ENCODE peak calls at places on chromosomes 4 and X, in nine cellular contexts. K, R, D, Q, Y, T, E, X and U are unnamed samples.

GRCh38 chrX:56728752-56729151 is 291 bp upstream of the NBDY start:
- DNase-seq in T (no peak), K (no peak), R (peak), Y (peak), X (no peak), Q (no peak), E (no peak), D (peak), U (no peak)

GRCh38 chr4:106530034-106530361 is 161.4 kb upstream of the GIMD1 start:
- DNase-seq in E (no peak), T (no peak), R (no peak), D (no peak), Q (no peak), Y (no peak), K (no peak), X (no peak), U (no peak)

GRCh38 chr4:30832652-30833051 is 112.5 kb downstream of the PCDH7 start:
- DNase-seq in K (no peak), X (no peak), T (no peak), E (no peak), Q (no peak), Y (no peak), D (no peak), R (no peak), U (no peak)

GRCh38 chrX:132480581-132481203 is 8.1 kb downstream of the MBNL3 start:
- DNase-seq in R (peak), K (peak), X (no peak), Y (peak), E (no peak), Q (peak), T (no peak), D (peak), U (peak)

GRCh38 chr4:97330915-97331314 is 812.4 kb downstream of the STPG2 start:
- DNase-seq in E (no peak), Q (no peak), K (no peak), T (no peak), Y (no peak), X (no peak), R (no peak), D (no peak), U (no peak)

GRCh38 chrX:80266979-80267378 is 153.3 kb upstream of the TENT5D start:
- DNase-seq in E (no peak), D (no peak), R (no peak), T (no peak), X (no peak), K (no peak), Q (no peak), Y (no peak), U (no peak)

GRCh38 chrX:154545673-154546274 is 872 bp downstream of the G6PD start:
- DNase-seq in E (no peak), X (no peak), D (no peak), R (no peak), Y (no peak), Q (no peak), T (no peak), K (no peak), U (no peak)

GRCh38 chr4:182427530-182427929 is 184.3 kb downstream of the TENM3 start:
- DNase-seq in T (no peak), Q (no peak), D (no peak), K (no peak), E (no peak), X (no peak), Y (peak), R (no peak), U (no peak)

GRCh38 chrX:17798921-17799320 is 61.6 kb downstream of the SCML1 start:
- DNase-seq in E (no peak), T (no peak), Q (no peak), R (no peak), K (no peak), Y (no peak), D (no peak), X (no peak), U (no peak)

GRCh38 chr4:188603646-188604045 is 464.4 kb downstream of the TRIML1 start:
- DNase-seq in D (no peak), T (no peak), X (no peak), Q (no peak), R (no peak), K (no peak), Y (peak), E (no peak), U (no peak)

GRCh38 chr4:154616731-154617130 is 4.3 kb upstream of the FGG start:
- DNase-seq in Q (no peak), K (no peak), X (no peak), D (no peak), Y (no peak), R (no peak), T (no peak), E (no peak), U (no peak)

GRCh38 chrX:15202458-15203177 is 67.3 kb downstream of the ASB9 start:
- DNase-seq in X (no peak), T (no peak), D (no peak), Q (no peak), K (no peak), Y (no peak), R (no peak), E (no peak), U (no peak)

GRCh38 chr4:99301376-99302164 is 10.8 kb upstream of the ADH1A start:
- DNase-seq in X (no peak), E (peak), Y (peak), D (no peak), R (no peak), K (no peak), Q (no peak), T (no peak), U (no peak)

GRCh38 chrX:51608071-51608470 is 10.6 kb downstream of the CENPVL3 start:
- DNase-seq in X (no peak), R (no peak), E (no peak), D (no peak), Y (peak), T (no peak), Q (no peak), K (no peak), U (no peak)

GRCh38 chrX:154046262-154046771 is 26.6 kb upstream of the IRAK1 start:
- DNase-seq in D (peak), X (no peak), T (no peak), Q (no peak), R (no peak), Y (peak), K (no peak), E (no peak), U (no peak)

GRCh38 chr4:78599931-78600375 is 48.4 kb downstream of the ANXA3 start:
- DNase-seq in R (no peak), K (no peak), D (peak), T (no peak), Q (no peak), E (no peak), X (no peak), Y (no peak), U (no peak)

GRCh38 chrX:34559325-34559724 is 97.8 kb downstream of the TMEM47 start:
- DNase-seq in T (peak), E (no peak), R (no peak), K (no peak), D (no peak), Y (peak), X (peak), Q (no peak), U (no peak)

GRCh38 chr4:1366371-1367229 is 19.6 kb downstream of the UVSSA start:
- DNase-seq in T (no peak), Q (no peak), D (no peak), X (no peak), E (peak), K (peak), R (no peak), Y (no peak), U (no peak)

GRCh38 chrX:31836479-31836878 is 764.6 kb upstream of the FTHL17 start:
- DNase-seq in Y (no peak), K (no peak), D (no peak), E (no peak), Q (no peak), R (no peak), X (no peak), T (no peak), U (no peak)

GRCh38 chr4:125664091-125664767 is 349.5 kb downstream of the FAT4 start:
- DNase-seq in Y (no peak), R (no peak), T (peak), Q (no peak), D (no peak), E (no peak), X (no peak), K (no peak), U (no peak)

GRCh38 chr4:84955168-84955567 is 11.3 kb downstream of the WDFY3 start:
- DNase-seq in T (no peak), Y (no peak), X (no peak), Q (no peak), D (no peak), K (no peak), R (no peak), E (no peak), U (no peak)

GRCh38 chr4:122453384-122454000 is 3.0 kb downstream of the IL2 start:
- DNase-seq in E (no peak), D (no peak), K (no peak), Y (no peak), Q (no peak), T (no peak), X (no peak), R (no peak), U (no peak)

GRCh38 chrX:69282893-69283690 is 117.8 kb upstream of the PJA1 start:
- DNase-seq in T (no peak), K (no peak), E (no peak), X (no peak), R (no peak), Y (no peak), Q (no peak), D (no peak), U (no peak)

GRCh38 chr4:7822858-7823257 is 116.8 kb downstream of the AFAP1 start:
- DNase-seq in Y (no peak), X (no peak), R (no peak), E (no peak), K (no peak), T (no peak), Q (no peak), D (peak), U (no peak)

GRCh38 chr4:130712038-130712437 is 1616.1 kb downstream of the C4orf33 start:
- DNase-seq in Q (no peak), T (no peak), D (no peak), R (no peak), E (no peak), X (peak), K (no peak), Y (no peak), U (no peak)

DNA sequence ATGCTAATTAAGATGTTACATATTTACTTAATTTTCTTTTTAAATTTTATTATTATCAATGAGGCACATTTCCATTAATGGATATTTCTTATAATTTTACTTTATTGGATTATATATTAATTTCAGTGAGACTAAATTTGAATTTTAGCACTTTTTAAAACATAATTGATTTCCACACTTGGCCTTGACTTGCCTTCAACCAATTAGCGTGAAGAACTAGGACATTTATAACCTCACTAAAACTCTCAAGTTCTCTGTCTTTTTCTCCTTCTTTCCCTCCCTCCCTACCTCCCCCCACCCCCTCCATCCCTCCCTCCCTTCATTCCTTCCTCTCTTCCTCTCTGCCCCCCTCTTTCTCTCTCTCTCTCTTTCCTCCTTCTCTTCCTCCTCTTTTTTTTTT is 1618.1 kb downstream of the C4orf33 start:
- DNase-seq in T (no peak), Q (no peak), K (no peak), D (no peak), R (no peak), E (no peak), X (no peak), Y (no peak), U (no peak)
- H3K27ac ChIP-seq in T (no peak), Q (no peak), K (no peak), D (no peak), R (no peak), E (no peak), X (no peak), Y (no peak), U (no peak)

GRCh38 chr4:15777697-15778096 is 431 bp upstream of the CD38 start:
- DNase-seq in R (no peak), X (no peak), E (no peak), Q (no peak), K (no peak), D (no peak), T (no peak), Y (no peak), U (no peak)
- H3K27ac ChIP-seq in R (no peak), X (no peak), E (no peak), Q (peak), K (no peak), D (peak), T (no peak), Y (no peak), U (no peak)

GRCh38 chr4:130542953-130543352 is 1447.0 kb downstream of the C4orf33 start:
- DNase-seq in K (no peak), D (no peak), Q (no peak), Y (no peak), E (no peak), X (no peak), T (no peak), R (no peak), U (no peak)

GRCh38 chr4:130545171-130545570 is 1449.2 kb downstream of the C4orf33 start:
- DNase-seq in Q (no peak), K (no peak), T (peak), Y (no peak), D (no peak), X (no peak), R (no peak), E (no peak), U (no peak)

DNA sequence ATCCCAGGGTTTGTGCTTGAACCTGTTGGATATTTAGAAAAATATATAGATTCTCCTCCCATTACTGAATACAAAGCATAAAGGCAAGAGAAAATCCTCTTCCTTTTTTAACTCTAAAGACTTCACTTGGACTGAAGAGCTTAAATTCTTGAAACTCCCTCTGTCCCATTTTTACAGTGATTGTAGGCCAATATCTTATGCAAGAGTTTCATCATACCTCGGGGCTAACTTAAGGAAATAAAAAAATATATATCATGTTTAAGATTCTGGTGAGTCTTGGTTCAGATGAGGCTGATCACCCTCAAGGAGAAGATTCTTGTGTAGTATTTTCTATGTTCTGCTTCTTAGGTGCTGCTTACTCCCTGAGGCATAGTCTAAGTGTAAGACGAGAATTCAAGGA is 1449.6 kb downstream of the C4orf33 start:
- DNase-seq in Y (no peak), K (no peak), T (no peak), D (no peak), E (no peak), R (no peak), X (no peak), Q (no peak), U (no peak)
- H3K27ac ChIP-seq in Y (no peak), K (no peak), T (no peak), D (no peak), E (no peak), R (no peak), X (no peak), Q (no peak), U (no peak)

DNA sequence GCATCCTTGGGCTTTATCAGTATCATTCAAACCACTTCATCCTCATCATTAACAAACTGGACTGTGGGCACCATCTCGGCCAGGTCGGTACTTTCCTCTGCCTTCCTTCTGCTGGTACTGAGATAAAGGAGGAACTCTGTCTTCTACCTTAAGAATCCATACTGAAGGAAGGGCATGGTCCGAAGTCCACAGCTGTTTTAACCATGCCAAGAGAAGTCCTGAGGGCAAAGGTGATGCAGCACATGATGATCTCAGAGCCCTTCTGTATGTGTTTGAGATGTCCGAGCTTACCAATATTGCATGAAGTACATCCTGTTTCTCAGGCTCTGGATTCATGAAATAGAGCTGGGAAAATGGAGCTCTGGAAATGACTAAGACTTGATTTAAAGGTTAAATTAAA is 125.5 kb upstream of the STS start:
- DNase-seq in Q (no peak), K (no peak), X (no peak), Y (no peak), T (no peak), D (no peak), R (no peak), E (no peak), U (no peak)
- H3K27ac ChIP-seq in Q (no peak), K (no peak), X (no peak), Y (no peak), T (no peak), D (no peak), R (no peak), E (no peak), U (no peak)